ENCODE peak calls at places on chromosomes 3 and 15, in ten cellular contexts. F is endothelial cell; W is mesothelial cell of epicardium; N is non-pigmented ciliary epithelial cell; O is midbrain; H is nephron progenitor cell; J is SK-N-DZ; T is fibroblast of pulmonary artery; S is activated CD4-positive, alpha-beta T cell treated with anti-CD3 and anti-CD28 coated beads, Interleukin-2, amount 50 U/mL, for 48 hours; L is WTC11. X is an unnamed sample.

GRCh38 chr15:75455982-75456531 is 4.6 kb upstream of the SIN3A start:
- DNase-seq in F (peak; percentile 37), W (no peak), N (no peak), O (peak; percentile 51), H (no peak), J (no peak), T (peak; percentile 53), S (peak; percentile 63), L (no peak), X (no peak)

GRCh38 chr15:73928241-73928579 is 1.9 kb downstream of the LOXL1 start:
- DNase-seq in F (no peak), W (no peak), N (no peak), O (no peak), H (no peak), J (no peak), T (no peak), S (no peak), L (no peak), X (no peak)

GRCh38 chr3:4780545-4780957 is 198.7 kb upstream of the BHLHE40 start:
- DNase-seq in F (no peak), W (no peak), N (no peak), O (no peak), H (no peak), J (no peak), T (no peak), S (no peak), L (no peak), X (no peak)

GRCh38 chr15:84599906-84600305 is 903 bp upstream of the ZSCAN2 start:
- DNase-seq in F (no peak), W (no peak), N (no peak), O (no peak), H (no peak), J (no peak), T (no peak), S (no peak), L (no peak), X (no peak)

GRCh38 chr15:81338422-81339007 is 14.6 kb upstream of the STARD5 start:
- DNase-seq in F (no peak), W (no peak), N (peak; percentile 71), O (no peak), H (no peak), J (no peak), T (peak; percentile 94), S (no peak), L (no peak), X (no peak)

GRCh38 chr3:59456852-59457485 is 407.1 kb upstream of the CFAP20DC start:
- DNase-seq in F (no peak), W (no peak), N (no peak), O (no peak), H (no peak), J (no peak), T (no peak), S (peak; percentile 33), L (no peak), X (no peak)

GRCh38 chr3:42900226-42900625 is 5.7 kb upstream of the ZNF662 start:
- DNase-seq in F (no peak), W (no peak), N (no peak), O (no peak), H (no peak), J (no peak), T (no peak), S (no peak), L (no peak), X (no peak)

GRCh38 chr3:178518660-178519396 is 17.4 kb upstream of the KCNMB2 start:
- DNase-seq in F (no peak), W (no peak), N (no peak), O (no peak), H (no peak), J (no peak), T (no peak), S (no peak), L (no peak), X (no peak)

GRCh38 chr15:57406040-57406772 is 29.9 kb downstream of the CGNL1 start:
- DNase-seq in F (no peak), W (no peak), N (no peak), O (no peak), H (no peak), J (no peak), T (no peak), S (no peak), L (no peak), X (no peak)

GRCh38 chr15:74243431-74243830 is 7.3 kb downstream of the CCDC33 start:
- DNase-seq in F (no peak), W (no peak), N (no peak), O (no peak), H (no peak), J (no peak), T (no peak), S (no peak), L (no peak), X (no peak)

GRCh38 chr15:67098768-67099282 is 33.4 kb downstream of the SMAD3 start:
- DNase-seq in F (no peak), W (no peak), N (no peak), O (no peak), H (no peak), J (no peak), T (no peak), S (no peak), L (no peak), X (no peak)

GRCh38 chr3:51500632-51501131 is 867 bp upstream of the DCAF1 start:
- DNase-seq in F (no peak), W (no peak), N (no peak), O (no peak), H (no peak), J (no peak), T (no peak), S (no peak), L (peak; percentile 12), X (no peak)

GRCh38 chr15:71575474-71576045 is 234.8 kb upstream of the NR2E3 start:
- DNase-seq in F (no peak), W (no peak), N (no peak), O (no peak), H (no peak), J (no peak), T (peak; percentile 43), S (no peak), L (no peak), X (no peak)

GRCh38 chr3:43723121-43723734 is 32.5 kb downstream of the ABHD5 start:
- DNase-seq in F (no peak), W (no peak), N (no peak), O (no peak), H (no peak), J (no peak), T (peak; percentile 85), S (no peak), L (no peak), X (no peak)

GRCh38 chr3:73500321-73500720 is 124.4 kb downstream of the PDZRN3 start:
- DNase-seq in F (no peak), W (no peak), N (no peak), O (no peak), H (no peak), J (no peak), T (no peak), S (no peak), L (no peak), X (no peak)

GRCh38 chr15:58321034-58321433 is 110.8 kb upstream of the LIPC start:
- DNase-seq in F (no peak), W (no peak), N (no peak), O (no peak), H (no peak), J (no peak), T (no peak), S (no peak), L (no peak), X (no peak)

GRCh38 chr15:70875001-70875782 is 17.0 kb downstream of the THAP10 start:
- DNase-seq in F (no peak), W (no peak), N (no peak), O (peak; percentile 77), H (no peak), J (no peak), T (peak; percentile 73), S (no peak), L (no peak), X (no peak)

GRCh38 chr15:60788514-60789091 is 309.7 kb upstream of the ICE2 start:
- DNase-seq in F (no peak), W (no peak), N (no peak), O (no peak), H (no peak), J (no peak), T (no peak), S (no peak), L (no peak), X (no peak)

GRCh38 chr15:83999396-84000120 is 236.0 kb upstream of the GOLGA6L4 start:
- DNase-seq in F (no peak), W (no peak), N (peak; percentile 9), O (no peak), H (no peak), J (no peak), T (no peak), S (no peak), L (no peak), X (no peak)

GRCh38 chr15:28098766-28099554 is at the start of gene OCA2:
- DNase-seq in F (peak; percentile 65), W (peak; percentile 70), N (no peak), O (no peak), H (peak; percentile 98), J (peak; percentile 72), T (peak; percentile 25), S (peak; percentile 51), L (peak; percentile 92), X (peak; percentile 98)

X was measured in H7.